ENCODE peak calls at places on chromosome 16, in nine cellular contexts. G is HCT116, D is MM.1S, Z is GM23248, J is neural progenitor cell, K is hepatocyte, F is OCI-LY7, M is GM23338, W is SK-N-SH. O is an unnamed sample.

GRCh38 chr16:85386467-85387170 is 226.5 kb upstream of the GSE1 start:
- DNase-seq in G (no peak), Z (no peak), D (no peak), W (no peak), K (no peak), M (no peak), J (no peak), F (no peak), O (no peak)

GRCh38 chr16:8950580-8951077 is 13.1 kb downstream of the USP7 start:
- DNase-seq in K (no peak), W (no peak), D (no peak), M (no peak), Z (peak), J (no peak), F (no peak), G (no peak), O (no peak)

GRCh38 chr16:25141648-25142047 is 30.1 kb downstream of the LCMT1 start:
- DNase-seq in G (no peak), D (no peak), F (no peak), M (no peak), Z (no peak), K (no peak), W (no peak), J (no peak), O (no peak)

GRCh38 chr16:77304883-77305282 is 105.7 kb downstream of the SYCE1L start:
- DNase-seq in K (peak), D (no peak), Z (no peak), G (no peak), F (no peak), M (no peak), W (no peak), J (no peak), O (peak)

GRCh38 chr16:86033016-86033474 is 134.1 kb downstream of the IRF8 start:
- DNase-seq in Z (peak), F (no peak), K (no peak), G (no peak), M (peak), D (no peak), W (no peak), J (peak), O (no peak)

GRCh38 chr16:17828012-17828411 is 357.3 kb upstream of the XYLT1 start:
- DNase-seq in K (peak), Z (peak), J (no peak), W (no peak), M (no peak), G (no peak), D (no peak), F (no peak), O (no peak)

GRCh38 chr16:27303256-27304100 is 10.3 kb upstream of the IL4R start:
- DNase-seq in J (no peak), F (no peak), M (no peak), G (no peak), W (no peak), D (no peak), Z (no peak), K (no peak), O (no peak)

GRCh38 chr16:69567031-69567680 is 1.4 kb downstream of the NFAT5 start:
- DNase-seq in D (peak), J (no peak), G (no peak), M (no peak), W (peak), Z (peak), K (peak), F (peak), O (peak)

GRCh38 chr16:14354561-14355351 is 275.3 kb downstream of the PARN start:
- DNase-seq in W (no peak), D (peak), M (no peak), J (no peak), G (no peak), K (no peak), F (peak), Z (peak), O (no peak)

GRCh38 chr16:62760398-62760797 is 724.2 kb upstream of the CDH8 start:
- DNase-seq in D (no peak), J (no peak), F (no peak), G (no peak), M (no peak), Z (no peak), K (no peak), W (no peak), O (no peak)

GRCh38 chr16:49483651-49484451 is 110.2 kb downstream of the C16orf78 start:
- DNase-seq in F (peak), J (no peak), G (no peak), K (no peak), Z (no peak), M (peak), D (no peak), W (no peak), O (no peak)

GRCh38 chr16:68147438-68147837 is 62.3 kb downstream of the NFATC3 start:
- DNase-seq in J (no peak), Z (no peak), W (no peak), K (no peak), M (no peak), F (no peak), D (no peak), G (no peak), O (peak)

GRCh38 chr16:53754938-53755910 is 51.3 kb downstream of the FTO start:
- DNase-seq in D (no peak), K (peak), M (no peak), W (no peak), Z (peak), J (no peak), F (no peak), G (no peak), O (peak)

GRCh38 chr16:89695875-89696597 is 5.5 kb downstream of the SPATA2L start:
- DNase-seq in F (no peak), Z (no peak), W (peak), K (peak), D (no peak), G (no peak), M (no peak), J (no peak), O (no peak)
- H3K4me2 ChIP-seq in F (peak), Z (no peak), W (no peak), K (no peak), D (no peak), G (no peak), M (no peak), J (no peak), O (no peak)

GRCh38 chr16:88282221-88283041 is 100.3 kb upstream of the ZNF469 start:
- DNase-seq in F (no peak), Z (peak), J (no peak), G (no peak), W (peak), M (no peak), K (peak), D (no peak), O (no peak)
- TF ChIP-seq EZH2phosphoT487 in F (no peak), Z (no peak), J (no peak), G (no peak), W (no peak), M (no peak), K (no peak), D (no peak), O (no peak)

GRCh38 chr16:180101-180920 is at the start of gene HBQ1:
- DNase-seq in Z (peak), K (peak), M (peak), F (no peak), J (peak), G (no peak), D (no peak), W (peak), O (no peak)
- H3K4me2 ChIP-seq in Z (peak), K (peak), M (peak), F (peak), J (peak), G (no peak), D (peak), W (peak), O (peak)

GRCh38 chr16:2533912-2534311 is 2.7 kb upstream of the CEMP1 start:
- DNase-seq in G (no peak), F (no peak), W (no peak), Z (no peak), J (no peak), K (no peak), D (no peak), M (no peak), O (no peak)

GRCh38 chr16:2531696-2532493 is 687 bp upstream of the CEMP1 start:
- DNase-seq in J (peak), W (peak), F (peak), K (peak), M (peak), D (peak), Z (peak), G (peak), O (peak)

GRCh38 chr16:2530629-2531318 is 434 bp downstream of the CEMP1 start:
- DNase-seq in Z (no peak), M (no peak), F (no peak), J (no peak), K (peak), D (no peak), W (peak), G (no peak), O (no peak)

GRCh38 chr16:2531371-2531695 is at the start of gene CEMP1:
- DNase-seq in D (no peak), Z (no peak), G (no peak), J (no peak), F (no peak), K (no peak), W (no peak), M (peak), O (no peak)

DNA sequence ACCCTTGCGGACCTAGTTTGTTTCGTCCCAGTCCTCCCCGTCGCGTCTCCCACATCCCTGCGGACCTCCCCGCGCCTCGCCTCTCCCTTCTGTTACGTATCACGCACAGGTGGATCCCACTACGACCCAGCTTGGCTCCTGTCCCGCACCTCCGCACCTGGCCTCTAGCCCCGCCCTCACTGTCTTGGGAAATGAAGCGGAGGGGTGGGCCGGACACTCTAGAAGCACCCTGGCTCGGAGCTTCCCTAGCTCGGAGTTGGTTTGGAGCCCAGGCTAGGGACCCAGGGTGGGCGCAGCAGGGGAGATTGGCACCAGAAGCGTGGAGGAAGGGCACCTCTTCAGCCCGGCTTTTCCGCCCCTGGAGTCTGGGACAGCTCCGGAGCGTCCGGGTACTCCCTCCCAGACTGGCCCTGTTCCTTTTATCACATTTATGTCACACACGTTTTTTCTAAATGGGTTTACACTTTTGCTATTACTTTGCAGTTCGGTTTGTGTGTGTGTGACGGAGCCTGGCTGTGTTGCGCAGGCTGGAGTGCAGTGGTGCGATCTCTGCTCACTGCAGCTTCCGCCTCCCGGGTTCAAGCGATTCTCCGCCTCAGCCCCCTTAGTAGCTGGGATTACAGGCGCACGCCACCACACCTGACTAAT is 1.4 kb upstream of the CEMP1 start:
- DNase-seq in D (peak), W (peak), Z (peak), K (peak), G (peak), M (peak), F (peak), J (peak), O (peak)
- TF ChIP-seq EZH2phosphoT487 in D (no peak), W (no peak), Z (no peak), K (no peak), G (no peak), M (no peak), F (no peak), J (no peak), O (no peak)

DNA sequence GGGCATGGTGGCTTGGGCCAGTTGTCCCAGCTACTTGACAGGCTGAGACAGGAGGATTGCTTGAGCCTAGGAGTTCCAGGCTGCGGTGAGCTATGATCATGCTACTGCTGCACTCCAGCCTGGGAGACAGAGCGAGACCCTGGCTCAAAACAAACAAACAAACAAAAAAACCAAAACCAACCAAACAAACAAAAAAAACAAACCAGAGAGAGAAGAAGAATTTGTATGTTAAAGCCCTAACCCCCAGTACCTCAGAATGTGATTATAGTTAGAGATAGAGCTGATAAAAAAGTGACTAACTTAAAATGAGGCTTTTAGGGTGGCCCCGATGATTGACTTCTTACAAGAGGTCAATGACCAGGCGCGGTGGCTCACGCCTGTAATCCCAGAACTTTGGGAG is 1.7 kb upstream of the MMP25 start:
- DNase-seq in W (no peak), D (no peak), F (no peak), J (no peak), Z (no peak), K (no peak), M (no peak), G (no peak), O (no peak)
- H3K4me2 ChIP-seq in W (no peak), D (no peak), F (no peak), J (no peak), Z (no peak), K (peak), M (peak), G (peak), O (peak)

O was measured in PC-3.